ENCODE peak calls at places on chromosomes 7 and 10, in six cellular contexts. One of them, this sample, is unnamed. For H3K9me3, the result is how much of the 10 kb centered on the place peaks cover.

GRCh38 chr10:117734626-117735405 is 192.3 kb downstream of the EMX2 start:
- DNase-seq in sigmoid colon: no peak
- DNase-seq in GM23248: no peak
- DNase-seq in CD8-positive, alpha-beta T cell: no peak
- DNase-seq in heart left ventricle: no peak
- DNase-seq in AG04450: no peak
- DNase-seq in this sample: no peak

GRCh38 chr10:121131426-121132277 is 280.5 kb downstream of the WDR11 start:
- DNase-seq in GM23248: no peak
- DNase-seq in heart left ventricle: no peak
- DNase-seq in sigmoid colon: no peak
- DNase-seq in CD8-positive, alpha-beta T cell: no peak
- DNase-seq in AG04450: no peak
- DNase-seq in this sample: no peak

GRCh38 chr10:73060738-73061635 is 35.7 kb downstream of the P4HA1 start:
- DNase-seq in GM23248: peak
- DNase-seq in sigmoid colon: no peak
- DNase-seq in heart left ventricle: no peak
- DNase-seq in CD8-positive, alpha-beta T cell: no peak
- DNase-seq in AG04450: no peak
- DNase-seq in this sample: no peak

GRCh38 chr10:116704926-116705325 is 37.4 kb downstream of the HSPA12A start:
- DNase-seq in AG04450: no peak
- DNase-seq in heart left ventricle: no peak
- DNase-seq in sigmoid colon: no peak
- DNase-seq in CD8-positive, alpha-beta T cell: no peak
- DNase-seq in GM23248: no peak
- DNase-seq in this sample: no peak

GRCh38 chr7:27277628-27278027 is 35.0 kb downstream of the EVX1 start:
- DNase-seq in GM23248: peak
- DNase-seq in heart left ventricle: no peak
- DNase-seq in sigmoid colon: no peak
- DNase-seq in CD8-positive, alpha-beta T cell: no peak
- DNase-seq in AG04450: no peak
- DNase-seq in this sample: peak

GRCh38 chr7:151754142-151754590 is 122.7 kb downstream of the PRKAG2 start:
- DNase-seq in GM23248: peak
- DNase-seq in sigmoid colon: peak
- DNase-seq in CD8-positive, alpha-beta T cell: no peak
- DNase-seq in AG04450: peak
- DNase-seq in heart left ventricle: peak
- DNase-seq in this sample: peak

GRCh38 chr10:94623572-94623971 is 60.0 kb upstream of the CYP2C18 start:
- DNase-seq in AG04450: no peak
- DNase-seq in CD8-positive, alpha-beta T cell: no peak
- DNase-seq in sigmoid colon: no peak
- DNase-seq in GM23248: no peak
- DNase-seq in heart left ventricle: no peak
- DNase-seq in this sample: no peak

GRCh38 chr7:52260046-52260665 is 775.3 kb upstream of the POM121L12 start:
- DNase-seq in GM23248: no peak
- DNase-seq in heart left ventricle: no peak
- DNase-seq in sigmoid colon: no peak
- DNase-seq in CD8-positive, alpha-beta T cell: no peak
- DNase-seq in AG04450: no peak
- DNase-seq in this sample: no peak

GRCh38 chr10:78768041-78768569 is 300.7 kb upstream of the ZMIZ1 start:
- DNase-seq in AG04450: no peak
- DNase-seq in heart left ventricle: no peak
- DNase-seq in sigmoid colon: no peak
- DNase-seq in CD8-positive, alpha-beta T cell: no peak
- DNase-seq in GM23248: no peak
- DNase-seq in this sample: no peak

GRCh38 chr10:101030492-101031127 is 319 bp downstream of the PDZD7 start:
- DNase-seq in AG04450: no peak
- DNase-seq in heart left ventricle: no peak
- DNase-seq in sigmoid colon: no peak
- DNase-seq in CD8-positive, alpha-beta T cell: no peak
- DNase-seq in GM23248: no peak
- DNase-seq in this sample: no peak

GRCh38 chr10:78267070-78267469 is 233.4 kb downstream of the RPS24 start:
- DNase-seq in AG04450: no peak
- DNase-seq in heart left ventricle: no peak
- DNase-seq in GM23248: no peak
- DNase-seq in sigmoid colon: no peak
- DNase-seq in CD8-positive, alpha-beta T cell: no peak
- DNase-seq in this sample: peak

GRCh38 chr7:145605963-145606362 is 510.6 kb upstream of the CNTNAP2 start:
- DNase-seq in GM23248: no peak
- DNase-seq in CD8-positive, alpha-beta T cell: no peak
- DNase-seq in AG04450: no peak
- DNase-seq in heart left ventricle: no peak
- DNase-seq in sigmoid colon: no peak
- DNase-seq in this sample: no peak

GRCh38 chr7:27424231-27424630 is 181.6 kb downstream of the EVX1 start:
- DNase-seq in sigmoid colon: no peak
- DNase-seq in CD8-positive, alpha-beta T cell: no peak
- DNase-seq in heart left ventricle: no peak
- DNase-seq in GM23248: no peak
- DNase-seq in AG04450: no peak
- DNase-seq in this sample: peak

GRCh38 chr10:97538839-97539238 is 33.7 kb upstream of the ANKRD2 start:
- DNase-seq in GM23248: peak
- DNase-seq in heart left ventricle: no peak
- DNase-seq in AG04450: no peak
- DNase-seq in CD8-positive, alpha-beta T cell: no peak
- DNase-seq in sigmoid colon: peak
- DNase-seq in this sample: no peak

GRCh38 chr10:60989400-60989876 is 45.5 kb upstream of the RHOBTB1 start:
- DNase-seq in sigmoid colon: no peak
- DNase-seq in heart left ventricle: no peak
- DNase-seq in GM23248: no peak
- DNase-seq in AG04450: no peak
- DNase-seq in CD8-positive, alpha-beta T cell: no peak
- DNase-seq in this sample: peak

GRCh38 chr10:17428616-17429097 is 25.7 kb downstream of the ST8SIA6 start:
- DNase-seq in sigmoid colon: no peak
- DNase-seq in GM23248: no peak
- DNase-seq in AG04450: no peak
- DNase-seq in CD8-positive, alpha-beta T cell: peak
- DNase-seq in heart left ventricle: no peak
- DNase-seq in this sample: peak

GRCh38 chr7:116805100-116805544 is 57.3 kb upstream of the CAPZA2 start:
- DNase-seq in heart left ventricle: peak
- DNase-seq in sigmoid colon: no peak
- DNase-seq in GM23248: peak
- DNase-seq in CD8-positive, alpha-beta T cell: no peak
- DNase-seq in AG04450: peak
- DNase-seq in this sample: no peak

DNA sequence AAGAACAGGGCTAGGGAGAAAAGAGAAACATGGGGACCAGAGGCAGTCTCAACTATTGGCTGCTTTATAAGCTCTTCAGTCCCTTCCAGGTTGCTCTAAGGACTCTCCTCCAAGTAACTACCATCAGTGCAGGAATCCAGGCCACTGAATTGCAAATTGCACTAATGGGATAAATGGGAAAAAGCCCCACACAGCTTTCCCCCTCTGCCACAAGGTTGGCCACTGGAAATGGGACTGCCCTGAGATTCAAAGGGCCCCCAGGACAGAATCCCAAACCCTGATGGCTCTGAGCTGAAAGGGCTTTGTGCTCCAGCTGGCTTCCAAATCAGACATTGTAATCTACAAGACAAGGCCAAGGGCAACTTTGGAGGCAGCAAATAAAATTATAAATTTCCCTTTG is 633.2 kb downstream of the ACTR3B start:
- DNase-seq in AG04450: no peak
- DNase-seq in sigmoid colon: no peak
- DNase-seq in heart left ventricle: no peak
- DNase-seq in GM23248: no peak
- DNase-seq in CD8-positive, alpha-beta T cell: no peak
- DNase-seq in this sample: no peak
- H3K9me3 ChIP-seq in AG04450: under half
- H3K9me3 ChIP-seq in sigmoid colon: under half
- H3K9me3 ChIP-seq in heart left ventricle: under half
- H3K9me3 ChIP-seq in GM23248: under half
- H3K9me3 ChIP-seq in CD8-positive, alpha-beta T cell: under half
- H3K9me3 ChIP-seq in this sample: under half

DNA sequence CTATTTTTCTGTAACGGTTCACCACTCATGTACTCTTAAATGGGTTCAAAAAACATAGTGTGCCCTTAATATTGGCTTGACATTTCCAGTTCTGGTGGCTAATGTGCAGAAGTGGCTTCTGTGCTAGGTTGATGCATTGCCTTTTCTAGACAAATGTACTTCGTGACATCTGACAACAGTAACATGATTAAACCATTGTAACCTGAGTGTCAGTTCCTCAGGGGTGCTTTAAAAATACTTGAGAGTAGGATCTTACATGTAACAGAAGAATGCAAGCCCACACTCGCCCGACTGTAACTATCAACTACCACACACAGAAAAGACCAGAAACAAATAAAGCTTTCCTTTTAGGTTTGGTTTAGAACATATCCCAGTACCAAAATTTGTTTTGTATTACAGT is 393.4 kb upstream of the NFE2L3 start:
- DNase-seq in heart left ventricle: no peak
- DNase-seq in sigmoid colon: no peak
- DNase-seq in GM23248: no peak
- DNase-seq in CD8-positive, alpha-beta T cell: no peak
- DNase-seq in AG04450: no peak
- DNase-seq in this sample: no peak
- H3K9me3 ChIP-seq in heart left ventricle: under half
- H3K9me3 ChIP-seq in sigmoid colon: under half
- H3K9me3 ChIP-seq in GM23248: under half
- H3K9me3 ChIP-seq in CD8-positive, alpha-beta T cell: under half
- H3K9me3 ChIP-seq in AG04450: under half
- H3K9me3 ChIP-seq in this sample: under half

GRCh38 chr7:57375783-57376182 is 74.2 kb upstream of the ZNF716 start:
- DNase-seq in AG04450: no peak
- DNase-seq in heart left ventricle: no peak
- DNase-seq in CD8-positive, alpha-beta T cell: no peak
- DNase-seq in GM23248: no peak
- DNase-seq in sigmoid colon: no peak
- DNase-seq in this sample: no peak
- H3K9me3 ChIP-seq in AG04450: half or more
- H3K9me3 ChIP-seq in heart left ventricle: under half
- H3K9me3 ChIP-seq in CD8-positive, alpha-beta T cell: under half
- H3K9me3 ChIP-seq in GM23248: under half
- H3K9me3 ChIP-seq in sigmoid colon: under half
- H3K9me3 ChIP-seq in this sample: half or more

DNA sequence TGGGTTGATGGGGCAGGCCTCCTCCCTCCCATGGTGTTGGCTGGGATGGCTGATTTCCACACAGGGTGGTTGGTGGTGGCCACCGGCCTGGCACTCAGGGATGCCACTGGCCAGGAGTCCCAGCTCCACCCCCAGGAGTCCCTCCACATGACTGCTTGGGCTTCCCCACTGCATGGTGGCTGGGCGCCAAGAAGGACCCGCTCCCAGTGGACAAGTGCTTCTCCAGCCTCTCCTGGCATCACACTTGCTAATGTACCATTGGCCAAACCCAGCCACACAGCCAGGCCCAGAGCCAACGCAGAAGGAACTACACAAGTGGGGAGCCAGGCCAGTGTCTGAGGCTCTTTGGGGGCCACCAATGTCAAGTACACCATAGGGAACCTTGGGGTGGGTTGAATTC is 73.6 kb upstream of the DNAAF5 start:
- DNase-seq in CD8-positive, alpha-beta T cell: no peak
- DNase-seq in AG04450: no peak
- DNase-seq in GM23248: no peak
- DNase-seq in sigmoid colon: no peak
- DNase-seq in heart left ventricle: no peak
- DNase-seq in this sample: no peak
- H3K9me3 ChIP-seq in CD8-positive, alpha-beta T cell: under half
- H3K9me3 ChIP-seq in AG04450: under half
- H3K9me3 ChIP-seq in GM23248: under half
- H3K9me3 ChIP-seq in sigmoid colon: under half
- H3K9me3 ChIP-seq in heart left ventricle: under half
- H3K9me3 ChIP-seq in this sample: under half

This sample was measured in mucosa of descending colon.